ENCODE peak calls at places on chromosomes 6 and 20, in seven cellular contexts. One of them, this sample, is unnamed.

GRCh38 chr6:132218063-132218696 is 183.1 kb downstream of the MOXD1 start:
- DNase-seq in hippocampal formation: no peak
- DNase-seq in GM04504: no peak
- DNase-seq in activated B cell treated with CpG ODN at 0.5 μM for 24 hours: no peak
- DNase-seq in epithelial cell of esophagus: peak
- DNase-seq in SJCRH30: no peak
- DNase-seq in activated naive CD8-positive, alpha-beta T cell treated with anti-CD3 and anti-CD28 coated beads, Interleukin-2, amount 50 U/mL, for 16 hours: no peak
- DNase-seq in this sample: peak

GRCh38 chr20:42082611-42083010 is 464.4 kb upstream of the CHD6 start:
- DNase-seq in hippocampal formation: no peak
- DNase-seq in GM04504: no peak
- DNase-seq in activated B cell treated with CpG ODN at 0.5 μM for 24 hours: no peak
- DNase-seq in epithelial cell of esophagus: peak
- DNase-seq in SJCRH30: peak
- DNase-seq in activated naive CD8-positive, alpha-beta T cell treated with anti-CD3 and anti-CD28 coated beads, Interleukin-2, amount 50 U/mL, for 16 hours: no peak
- DNase-seq in this sample: no peak

GRCh38 chr6:34908194-34908593 is 19.1 kb downstream of the ANKS1A start:
- DNase-seq in hippocampal formation: no peak
- DNase-seq in GM04504: no peak
- DNase-seq in activated B cell treated with CpG ODN at 0.5 μM for 24 hours: no peak
- DNase-seq in epithelial cell of esophagus: peak
- DNase-seq in SJCRH30: no peak
- DNase-seq in activated naive CD8-positive, alpha-beta T cell treated with anti-CD3 and anti-CD28 coated beads, Interleukin-2, amount 50 U/mL, for 16 hours: no peak
- DNase-seq in this sample: no peak

GRCh38 chr6:44193307-44193910 is 23.3 kb upstream of the MYMX start:
- DNase-seq in hippocampal formation: no peak
- DNase-seq in GM04504: no peak
- DNase-seq in activated B cell treated with CpG ODN at 0.5 μM for 24 hours: no peak
- DNase-seq in epithelial cell of esophagus: no peak
- DNase-seq in SJCRH30: no peak
- DNase-seq in activated naive CD8-positive, alpha-beta T cell treated with anti-CD3 and anti-CD28 coated beads, Interleukin-2, amount 50 U/mL, for 16 hours: no peak
- DNase-seq in this sample: no peak

GRCh38 chr20:49185071-49185757 is 2.9 kb downstream of the STAU1 start:
- DNase-seq in hippocampal formation: no peak
- DNase-seq in GM04504: no peak
- DNase-seq in activated B cell treated with CpG ODN at 0.5 μM for 24 hours: no peak
- DNase-seq in epithelial cell of esophagus: no peak
- DNase-seq in SJCRH30: no peak
- DNase-seq in activated naive CD8-positive, alpha-beta T cell treated with anti-CD3 and anti-CD28 coated beads, Interleukin-2, amount 50 U/mL, for 16 hours: no peak
- DNase-seq in this sample: no peak

GRCh38 chr6:38943964-38944363 is 104.6 kb upstream of the GLP1R start:
- DNase-seq in hippocampal formation: no peak
- DNase-seq in GM04504: no peak
- DNase-seq in activated B cell treated with CpG ODN at 0.5 μM for 24 hours: no peak
- DNase-seq in epithelial cell of esophagus: no peak
- DNase-seq in SJCRH30: no peak
- DNase-seq in activated naive CD8-positive, alpha-beta T cell treated with anti-CD3 and anti-CD28 coated beads, Interleukin-2, amount 50 U/mL, for 16 hours: no peak
- DNase-seq in this sample: peak

GRCh38 chr20:60872224-60872623 is 379.8 kb upstream of the CDH4 start:
- DNase-seq in hippocampal formation: no peak
- DNase-seq in GM04504: no peak
- DNase-seq in activated B cell treated with CpG ODN at 0.5 μM for 24 hours: no peak
- DNase-seq in epithelial cell of esophagus: no peak
- DNase-seq in SJCRH30: no peak
- DNase-seq in activated naive CD8-positive, alpha-beta T cell treated with anti-CD3 and anti-CD28 coated beads, Interleukin-2, amount 50 U/mL, for 16 hours: no peak
- DNase-seq in this sample: no peak

GRCh38 chr6:101585501-101585900 is 192.0 kb downstream of the GRIK2 start:
- DNase-seq in hippocampal formation: no peak
- DNase-seq in GM04504: no peak
- DNase-seq in activated B cell treated with CpG ODN at 0.5 μM for 24 hours: no peak
- DNase-seq in epithelial cell of esophagus: peak
- DNase-seq in SJCRH30: no peak
- DNase-seq in activated naive CD8-positive, alpha-beta T cell treated with anti-CD3 and anti-CD28 coated beads, Interleukin-2, amount 50 U/mL, for 16 hours: no peak
- DNase-seq in this sample: no peak

GRCh38 chr6:42452171-42453026 is 673 bp upstream of the TRERF1 start:
- DNase-seq in hippocampal formation: no peak
- DNase-seq in GM04504: no peak
- DNase-seq in activated B cell treated with CpG ODN at 0.5 μM for 24 hours: peak
- DNase-seq in epithelial cell of esophagus: peak
- DNase-seq in SJCRH30: peak
- DNase-seq in activated naive CD8-positive, alpha-beta T cell treated with anti-CD3 and anti-CD28 coated beads, Interleukin-2, amount 50 U/mL, for 16 hours: no peak
- DNase-seq in this sample: peak

GRCh38 chr6:110398778-110399177 is 16.6 kb downstream of the DDO start:
- DNase-seq in hippocampal formation: no peak
- DNase-seq in GM04504: no peak
- DNase-seq in activated B cell treated with CpG ODN at 0.5 μM for 24 hours: no peak
- DNase-seq in epithelial cell of esophagus: peak
- DNase-seq in SJCRH30: no peak
- DNase-seq in activated naive CD8-positive, alpha-beta T cell treated with anti-CD3 and anti-CD28 coated beads, Interleukin-2, amount 50 U/mL, for 16 hours: no peak
- DNase-seq in this sample: peak

GRCh38 chr20:17761612-17762011 is 61.8 kb downstream of the BANF2 start:
- DNase-seq in hippocampal formation: no peak
- DNase-seq in GM04504: no peak
- DNase-seq in activated B cell treated with CpG ODN at 0.5 μM for 24 hours: no peak
- DNase-seq in epithelial cell of esophagus: no peak
- DNase-seq in SJCRH30: no peak
- DNase-seq in activated naive CD8-positive, alpha-beta T cell treated with anti-CD3 and anti-CD28 coated beads, Interleukin-2, amount 50 U/mL, for 16 hours: no peak
- DNase-seq in this sample: peak

GRCh38 chr6:166584046-166584679 is 2.3 kb downstream of the RAMACL start:
- DNase-seq in hippocampal formation: no peak
- DNase-seq in GM04504: no peak
- DNase-seq in activated B cell treated with CpG ODN at 0.5 μM for 24 hours: no peak
- DNase-seq in epithelial cell of esophagus: no peak
- DNase-seq in SJCRH30: no peak
- DNase-seq in activated naive CD8-positive, alpha-beta T cell treated with anti-CD3 and anti-CD28 coated beads, Interleukin-2, amount 50 U/mL, for 16 hours: no peak
- DNase-seq in this sample: no peak

GRCh38 chr6:147347179-147347881 is 143.1 kb downstream of the STXBP5 start:
- DNase-seq in hippocampal formation: no peak
- DNase-seq in GM04504: no peak
- DNase-seq in activated B cell treated with CpG ODN at 0.5 μM for 24 hours: no peak
- DNase-seq in epithelial cell of esophagus: no peak
- DNase-seq in SJCRH30: no peak
- DNase-seq in activated naive CD8-positive, alpha-beta T cell treated with anti-CD3 and anti-CD28 coated beads, Interleukin-2, amount 50 U/mL, for 16 hours: no peak
- DNase-seq in this sample: no peak

GRCh38 chr6:145551164-145551563 is 184.2 kb downstream of the EPM2A start:
- DNase-seq in hippocampal formation: no peak
- DNase-seq in GM04504: peak
- DNase-seq in activated B cell treated with CpG ODN at 0.5 μM for 24 hours: no peak
- DNase-seq in epithelial cell of esophagus: no peak
- DNase-seq in SJCRH30: no peak
- DNase-seq in activated naive CD8-positive, alpha-beta T cell treated with anti-CD3 and anti-CD28 coated beads, Interleukin-2, amount 50 U/mL, for 16 hours: no peak
- DNase-seq in this sample: no peak

GRCh38 chr20:58374906-58375760 is 13.9 kb upstream of the VAPB start:
- DNase-seq in hippocampal formation: no peak
- DNase-seq in GM04504: no peak
- DNase-seq in activated B cell treated with CpG ODN at 0.5 μM for 24 hours: no peak
- DNase-seq in epithelial cell of esophagus: no peak
- DNase-seq in SJCRH30: no peak
- DNase-seq in activated naive CD8-positive, alpha-beta T cell treated with anti-CD3 and anti-CD28 coated beads, Interleukin-2, amount 50 U/mL, for 16 hours: no peak
- DNase-seq in this sample: no peak

GRCh38 chr20:51563597-51564332 is 21.2 kb upstream of the NFATC2 start:
- DNase-seq in hippocampal formation: no peak
- DNase-seq in GM04504: peak
- DNase-seq in activated B cell treated with CpG ODN at 0.5 μM for 24 hours: no peak
- DNase-seq in epithelial cell of esophagus: peak
- DNase-seq in SJCRH30: peak
- DNase-seq in activated naive CD8-positive, alpha-beta T cell treated with anti-CD3 and anti-CD28 coated beads, Interleukin-2, amount 50 U/mL, for 16 hours: no peak
- DNase-seq in this sample: peak